ENCODE peak calls at places on chromosomes 6 and 20, in eight cellular contexts. L, N, X, C, E, I, F and P are unnamed samples.
A peak's percentile ranks its signal among the peaks of the same experiment; 100 is the strongest.

GRCh38 chr6:26197736-26198625 is 110.8 kb downstream of the HFE start:
- DNase-seq in L (no peak), N (peak; percentile 45), X (peak; percentile 59), C (peak; percentile 84), E (no peak), I (no peak), F (peak; percentile 77), P (no peak)

GRCh38 chr6:40299666-40300065 is 287.5 kb downstream of the LRFN2 start:
- DNase-seq in L (no peak), N (no peak), X (no peak), C (no peak), E (no peak), I (no peak), F (no peak), P (peak; percentile 11)

GRCh38 chr20:9344080-9344920 is 170.1 kb upstream of the LAMP5 start:
- DNase-seq in L (no peak), N (no peak), X (peak; percentile 48), C (no peak), E (no peak), I (no peak), F (peak; percentile 70), P (no peak)

GRCh38 chr20:57076202-57076651 is 190.2 kb downstream of the BMP7 start:
- DNase-seq in L (no peak), N (peak; percentile 27), X (no peak), C (no peak), E (no peak), I (no peak), F (no peak), P (no peak)

GRCh38 chr6:146047356-146047755 is 18.5 kb downstream of the GRM1 start:
- DNase-seq in L (no peak), N (no peak), X (no peak), C (no peak), E (no peak), I (no peak), F (no peak), P (no peak)

GRCh38 chr20:9491324-9491723 is 23.1 kb upstream of the LAMP5 start:
- DNase-seq in L (no peak), N (no peak), X (no peak), C (no peak), E (no peak), I (no peak), F (no peak), P (no peak)

GRCh38 chr6:128379577-128379976 is 140.8 kb downstream of the PTPRK start:
- DNase-seq in L (no peak), N (no peak), X (no peak), C (no peak), E (no peak), I (no peak), F (no peak), P (no peak)

GRCh38 chr6:90413867-90414266 is 117.2 kb upstream of the BACH2 start:
- DNase-seq in L (no peak), N (no peak), X (peak; percentile 68), C (peak; percentile 33), E (peak; percentile 63), I (no peak), F (no peak), P (peak; percentile 13)

GRCh38 chr6:80472276-80472675 is 365.8 kb downstream of the BCKDHB start:
- DNase-seq in L (no peak), N (no peak), X (no peak), C (no peak), E (no peak), I (no peak), F (no peak), P (no peak)

GRCh38 chr6:32947552-32948465 is 5.1 kb downstream of the HLA-DMA start:
- DNase-seq in L (no peak), N (peak; percentile 51), X (peak; percentile 35), C (peak; percentile 69), E (peak; percentile 42), I (no peak), F (no peak), P (no peak)

GRCh38 chr20:38165089-38165965 is at the start of gene TGM2:
- DNase-seq in L (no peak), N (peak; percentile 71), X (peak; percentile 62), C (peak; percentile 85), E (peak; percentile 33), I (peak; percentile 94), F (peak; percentile 89), P (no peak)

GRCh38 chr6:137976430-137976829 is 109.4 kb downstream of the TNFAIP3 start:
- DNase-seq in L (no peak), N (no peak), X (no peak), C (no peak), E (no peak), I (no peak), F (no peak), P (no peak)

GRCh38 chr6:677919-678318 is 15.0 kb downstream of the EXOC2 start:
- DNase-seq in L (no peak), N (no peak), X (no peak), C (no peak), E (no peak), I (no peak), F (no peak), P (no peak)

GRCh38 chr6:679282-679681 is 13.7 kb downstream of the EXOC2 start:
- DNase-seq in L (no peak), N (no peak), X (no peak), C (no peak), E (no peak), I (no peak), F (no peak), P (no peak)

GRCh38 chr6:678515-678914 is 14.4 kb downstream of the EXOC2 start:
- DNase-seq in L (no peak), N (no peak), X (no peak), C (no peak), E (no peak), I (no peak), F (no peak), P (no peak)

GRCh38 chr6:680204-680603 is 12.7 kb downstream of the EXOC2 start:
- DNase-seq in L (no peak), N (no peak), X (no peak), C (no peak), E (no peak), I (no peak), F (no peak), P (no peak)

GRCh38 chr6:680666-681374 is 12.1 kb downstream of the EXOC2 start:
- DNase-seq in L (no peak), N (peak; percentile 54), X (no peak), C (no peak), E (no peak), I (no peak), F (no peak), P (no peak)
- H3K27ac ChIP-seq in L (no peak overlapping the region), N (peak overlapping the region; percentile 70), X (no peak overlapping the region), C (peak overlapping the region; percentile 63), E (no peak overlapping the region), I (no peak overlapping the region), F (peak overlapping the region; percentile 78), P (no peak overlapping the region)

GRCh38 chr6:44666324-44666723 is 278.8 kb downstream of the CDC5L start:
- DNase-seq in L (no peak), N (no peak), X (no peak), C (no peak), E (no peak), I (no peak), F (no peak), P (no peak)
- H3K27ac ChIP-seq in L (no peak overlapping the region), N (no peak overlapping the region), X (no peak overlapping the region), C (no peak overlapping the region), E (no peak overlapping the region), I (no peak overlapping the region), F (peak overlapping the region; percentile 40), P (no peak overlapping the region)

GRCh38 chr6:165799736-165800135 is 136.7 kb upstream of the PDE10A start:
- DNase-seq in L (no peak), N (no peak), X (no peak), C (no peak), E (no peak), I (no peak), F (peak; percentile 79), P (no peak)
- H3K27ac ChIP-seq in L (no peak overlapping the region), N (no peak overlapping the region), X (no peak overlapping the region), C (no peak overlapping the region), E (no peak overlapping the region), I (no peak overlapping the region), F (no peak overlapping the region), P (peak overlapping the region; percentile 39)

DNA sequence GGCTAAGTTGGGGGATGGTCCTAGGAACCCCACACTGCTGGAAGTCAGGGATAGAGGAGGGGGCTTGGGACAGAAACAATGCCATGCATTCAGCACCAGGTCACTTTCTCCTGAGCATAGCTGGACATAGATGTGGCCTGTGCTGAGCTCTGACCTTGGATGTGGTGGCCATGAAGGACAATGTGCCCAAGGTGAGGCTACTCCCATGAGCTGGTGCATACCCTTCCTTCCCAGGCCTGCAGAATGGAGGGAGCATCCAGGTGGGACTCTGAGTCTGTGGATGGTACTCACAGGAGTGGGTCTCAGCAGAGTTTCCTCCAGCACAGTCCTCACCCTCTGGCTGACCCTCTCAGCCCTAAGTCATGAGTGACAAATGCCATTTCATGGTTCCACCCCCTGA is 16.9 kb downstream of the CST9L start:
- DNase-seq in L (no peak), N (no peak), X (no peak), C (no peak), E (no peak), I (no peak), F (no peak), P (no peak)
- H3K27ac ChIP-seq in L (no peak overlapping the region), N (no peak overlapping the region), X (no peak overlapping the region), C (no peak overlapping the region), E (no peak overlapping the region), I (no peak overlapping the region), F (no peak overlapping the region), P (no peak overlapping the region)